ENCODE peak calls at places on chromosomes 6 and 20, in seven cellular contexts. G is GM12892; K is T-cell; V is naive thymus-derived CD4-positive, alpha-beta T cell; F is DMS153; A is ELR; O is BE2C. R is an unnamed sample.

GRCh38 chr6:35687658-35688604 is 784 bp downstream of the FKBP5 start:
- DNase-seq in G (peak), K (peak), V (peak), F (peak), A (peak), O (peak), R (peak)

GRCh38 chr20:10077081-10077471 is 42.3 kb downstream of the ANKEF1 start:
- DNase-seq in G (no peak), K (no peak), V (no peak), F (no peak), A (no peak), O (no peak), R (no peak)

GRCh38 chr6:66421570-66421969 is 714.5 kb upstream of the EYS start:
- DNase-seq in G (no peak), K (no peak), V (no peak), F (no peak), A (no peak), O (peak), R (peak)

GRCh38 chr20:36043892-36044515 is 75.6 kb downstream of the CNBD2 start:
- DNase-seq in G (no peak), K (no peak), V (no peak), F (no peak), A (no peak), O (no peak), R (no peak)

GRCh38 chr6:75563032-75563431 is 38.6 kb upstream of the SENP6 start:
- DNase-seq in G (no peak), K (no peak), V (peak), F (no peak), A (peak), O (peak), R (peak)

GRCh38 chr6:124882580-124883393 is 79.5 kb upstream of the RNF217 start:
- DNase-seq in G (no peak), K (no peak), V (no peak), F (no peak), A (peak), O (no peak), R (peak)

GRCh38 chr20:47389867-47390347 is 33.4 kb upstream of the ZMYND8 start:
- DNase-seq in G (no peak), K (no peak), V (no peak), F (no peak), A (peak), O (peak), R (peak)

GRCh38 chr6:71478834-71479541 is 190.4 kb downstream of the OGFRL1 start:
- DNase-seq in G (no peak), K (no peak), V (no peak), F (no peak), A (peak), O (no peak), R (peak)

GRCh38 chr6:85185977-85186376 is 263.9 kb upstream of the NT5E start:
- DNase-seq in G (no peak), K (no peak), V (no peak), F (no peak), A (no peak), O (no peak), R (no peak)

GRCh38 chr6:1885576-1886003 is 275.9 kb downstream of the FOXC1 start:
- DNase-seq in G (no peak), K (no peak), V (no peak), F (no peak), A (no peak), O (no peak), R (no peak)

GRCh38 chr6:8526619-8527018 is 91.3 kb upstream of the SLC35B3 start:
- DNase-seq in G (no peak), K (no peak), V (no peak), F (no peak), A (no peak), O (no peak), R (no peak)

GRCh38 chr6:81792826-81793225 is 40.3 kb upstream of the TENT5A start:
- DNase-seq in G (no peak), K (no peak), V (no peak), F (no peak), A (peak), O (no peak), R (peak)

R was measured in A673.